ENCODE peak calls at places on chromosomes 7 and 10, in seven cellular contexts. H is IMR-90, G is astrocyte of the spinal cord, E is midbrain, K is NCI-H1436, X is epithelial cell of esophagus, B is BJ. I is an unnamed sample.
A peak's percentile ranks its signal among the peaks of the same experiment; 100 is the strongest.

GRCh38 chr7:129828078-129828762 is 124.5 kb downstream of the UBE2H start:
- DNase-seq in K (no peak), X (no peak), G (no peak), H (no peak), E (no peak), B (no peak), I (no peak)

GRCh38 chr10:74290703-74291102 is 139.7 kb downstream of the ADK start:
- DNase-seq in E (no peak), G (peak; percentile 80), B (no peak), H (peak; percentile 79), X (no peak), K (no peak), I (no peak)

GRCh38 chr10:77771450-77771849 is 133.8 kb upstream of the KCNMA1 start:
- DNase-seq in H (no peak), B (no peak), X (no peak), G (no peak), K (no peak), E (no peak), I (no peak)

GRCh38 chr7:220151-220841 is 27.9 kb downstream of the FAM20C start:
- DNase-seq in G (no peak), B (no peak), X (no peak), H (no peak), E (no peak), K (no peak), I (no peak)

GRCh38 chr7:44280636-44280992 is 44.8 kb downstream of the CAMK2B start:
- DNase-seq in B (no peak), G (no peak), H (no peak), X (no peak), K (no peak), E (no peak), I (no peak)

GRCh38 chr7:102326156-102326914 is 29.9 kb downstream of the SPDYE6 start:
- DNase-seq in E (no peak), K (no peak), B (no peak), H (no peak), X (no peak), G (no peak), I (no peak)

GRCh38 chr7:91569702-91570457 is 305.6 kb downstream of the FZD1 start:
- DNase-seq in B (no peak), K (no peak), G (no peak), H (no peak), X (peak; percentile 49), E (no peak), I (no peak)

GRCh38 chr7:30898411-30898810 is 13.2 kb upstream of the AQP1 start:
- DNase-seq in H (no peak), B (no peak), X (no peak), G (no peak), E (no peak), K (no peak), I (no peak)

GRCh38 chr10:44033008-44033407 is 351.9 kb downstream of the CXCL12 start:
- DNase-seq in H (peak; percentile 65), E (no peak), K (no peak), B (no peak), G (peak; percentile 41), X (no peak), I (no peak)

I was measured in stimulated activated CD8-positive, alpha-beta memory T cell treated with anti-CD3 and anti-CD28 coated beads, Interleukin-7, amount 100 ng/mL, for 4 hours.